ENCODE peak calls at places on chromosomes 1 and 21, in five cellular contexts. D is adrenal gland, S is heart left ventricle, L is ovary, M is spleen. T is an unnamed sample.
A peak's percentile ranks its signal among the peaks of the same experiment; 100 is the strongest.

GRCh38 chr1:8427493-8427892 is 109.6 kb downstream of the SLC45A1 start:
- DNase-seq in D (no peak), S (no peak), L (no peak), M (no peak), T (peak; percentile 38)

GRCh38 chr1:168386949-168387586 is 106.4 kb downstream of the TBX19 start:
- DNase-seq in D (peak; percentile 27), M (peak; percentile 85), L (peak; percentile 61), S (no peak), T (no peak)

GRCh38 chr1:53621144-53621543 is 117.8 kb downstream of the GLIS1 start:
- DNase-seq in L (no peak), S (no peak), D (peak; percentile 9), M (peak; percentile 58), T (no peak)

GRCh38 chr1:182802006-182802798 is 12.6 kb downstream of the NPL start:
- DNase-seq in S (no peak), L (no peak), D (no peak), M (no peak), T (no peak)

GRCh38 chr1:43760745-43761343 is 53.5 kb downstream of the ST3GAL3 start:
- DNase-seq in M (no peak), L (no peak), D (no peak), S (no peak), T (peak; percentile 16)

GRCh38 chr1:119617751-119618691 is 30.0 kb downstream of the ZNF697 start:
- DNase-seq in M (no peak), S (peak; percentile 42), L (peak; percentile 88), D (peak; percentile 79), T (peak; percentile 4)

GRCh38 chr1:156804572-156805243 is 11.9 kb downstream of the SH2D2A start:
- DNase-seq in L (no peak), S (no peak), M (no peak), D (no peak), T (no peak)

GRCh38 chr21:23686737-23687136 is 1920.5 kb downstream of the MRPL39 start:
- DNase-seq in S (no peak), L (no peak), D (no peak), M (no peak), T (no peak)

GRCh38 chr1:66349277-66349676 is 184.7 kb upstream of the SGIP1 start:
- DNase-seq in M (no peak), L (no peak), D (no peak), S (no peak), T (no peak)

GRCh38 chr1:224082146-224082545 is 31.8 kb upstream of the FBXO28 start:
- DNase-seq in D (no peak), L (no peak), S (no peak), M (no peak), T (no peak)

GRCh38 chr1:10693497-10694273 is 102.8 kb downstream of the CASZ1 start:
- DNase-seq in D (peak; percentile 49), M (peak; percentile 89), S (no peak), L (peak; percentile 61), T (peak; percentile 71)

GRCh38 chr1:20195464-20195780 is 9.1 kb upstream of the PLA2G2C start:
- DNase-seq in L (no peak), S (no peak), D (no peak), M (no peak), T (no peak)

GRCh38 chr1:110134050-110134595 is 16.2 kb upstream of the SLC6A17 start:
- DNase-seq in S (no peak), M (no peak), L (no peak), D (no peak), T (no peak)

GRCh38 chr1:76998582-76999189 is 131.4 kb downstream of the ST6GALNAC5 start:
- DNase-seq in D (no peak), L (no peak), M (no peak), S (no peak), T (no peak)

GRCh38 chr1:201475121-201475520 is 6.1 kb upstream of the PHLDA3 start:
- DNase-seq in L (no peak), S (no peak), D (no peak), M (no peak), T (no peak)

GRCh38 chr1:165508291-165508690 is 35.5 kb upstream of the LRRC52 start:
- DNase-seq in L (no peak), M (no peak), S (no peak), D (no peak), T (no peak)

GRCh38 chr1:5949074-5949760 is 43.0 kb downstream of the NPHP4 start:
- DNase-seq in D (no peak), S (no peak), M (no peak), L (no peak), T (no peak)

GRCh38 chr1:116504308-116505156 is 66.3 kb downstream of the CD58 start:
- DNase-seq in L (no peak), S (peak; percentile 80), D (peak; percentile 67), M (peak; percentile 94), T (peak; percentile 98)

GRCh38 chr1:197774691-197775281 is 494 bp downstream of the DENND1B start:
- DNase-seq in D (peak; percentile 48), S (peak; percentile 63), L (peak; percentile 73), M (peak; percentile 93), T (peak; percentile 80)

GRCh38 chr1:36107394-36107793 is 17.6 kb downstream of the COL8A2 start:
- DNase-seq in D (no peak), M (no peak), L (no peak), S (no peak), T (no peak)

GRCh38 chr1:224067621-224068457 is 46.1 kb upstream of the FBXO28 start:
- DNase-seq in M (no peak), S (no peak), L (no peak), D (no peak), T (peak; percentile 33)

GRCh38 chr1:37549341-37549740 is 4.8 kb downstream of the SNIP1 start:
- DNase-seq in S (no peak), M (no peak), L (no peak), D (no peak), T (no peak)

GRCh38 chr21:45655071-45655470 is 11.5 kb downstream of the PCBP3 start:
- DNase-seq in M (no peak), L (no peak), D (no peak), S (no peak), T (no peak)

GRCh38 chr1:231603598-231604275 is 22.9 kb upstream of the DISC1 start:
- DNase-seq in L (no peak), D (peak; percentile 51), S (no peak), M (no peak), T (peak; percentile 74)

GRCh38 chr1:17027403-17027802 is 15.7 kb upstream of the ATP13A2 start:
- DNase-seq in S (no peak), L (no peak), M (no peak), D (no peak), T (no peak)

GRCh38 chr1:226519741-226520598 is 28.6 kb upstream of the STUM start:
- DNase-seq in M (no peak), L (no peak), D (no peak), S (peak; percentile 46), T (no peak)

GRCh38 chr1:239810071-239810481 is 281.6 kb upstream of the FMN2 start:
- DNase-seq in M (no peak), S (no peak), L (no peak), D (no peak), T (no peak)

GRCh38 chr1:115543247-115543646 is 98.5 kb upstream of the VANGL1 start:
- DNase-seq in S (no peak), D (no peak), M (no peak), L (no peak), T (no peak)

DNA sequence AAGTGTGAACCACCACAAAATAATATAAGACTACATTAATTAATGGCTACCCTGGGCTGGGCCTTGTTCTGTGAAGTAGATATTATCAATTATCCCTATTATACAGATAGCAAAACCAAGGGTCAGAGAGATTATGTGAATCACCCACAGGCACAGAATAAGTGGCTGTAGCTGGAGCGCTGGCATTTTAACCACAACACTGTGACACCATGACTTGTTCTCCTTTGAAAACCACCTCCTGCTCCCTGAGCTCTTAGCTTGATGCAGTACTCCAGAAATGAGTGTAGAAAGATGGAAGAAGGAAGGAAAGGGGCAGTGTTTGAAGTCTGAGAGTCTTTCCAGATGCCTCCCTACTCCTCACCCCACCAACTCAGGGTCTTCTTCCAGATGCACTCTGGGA is 29.5 kb upstream of the JUN start:
- DNase-seq in M (no peak), L (no peak), D (no peak), S (no peak), T (no peak)
- TF ChIP-seq POLR2A in M (no peak), L (no peak), D (no peak), S (no peak), T (no peak)

GRCh38 chr1:155191904-155192303 is 15.8 kb downstream of the THBS3 start:
- DNase-seq in M (no peak), D (peak; percentile 38), L (no peak), S (peak; percentile 19), T (no peak)

GRCh38 chr1:155192346-155193274 is 15.1 kb downstream of the THBS3 start:
- DNase-seq in D (no peak), L (no peak), S (peak; percentile 7), M (no peak), T (peak; percentile 80)

GRCh38 chr1:155196103-155196892 is 11.4 kb downstream of the THBS3 start:
- DNase-seq in L (peak; percentile 63), M (no peak), S (peak; percentile 19), D (no peak), T (no peak)

GRCh38 chr1:155195201-155196102 is 12.2 kb downstream of the THBS3 start:
- DNase-seq in D (peak; percentile 44), S (peak; percentile 4), L (no peak), M (no peak), T (no peak)

GRCh38 chr1:155193275-155193990 is 14.3 kb downstream of the THBS3 start:
- DNase-seq in M (peak; percentile 95), D (peak; percentile 89), L (peak; percentile 95), S (peak; percentile 85), T (peak; percentile 91)
- TF ChIP-seq POLR2A in M (no peak), D (peak; percentile 52), L (peak; percentile 77), S (peak; percentile 43), T (peak; percentile 72)

DNA sequence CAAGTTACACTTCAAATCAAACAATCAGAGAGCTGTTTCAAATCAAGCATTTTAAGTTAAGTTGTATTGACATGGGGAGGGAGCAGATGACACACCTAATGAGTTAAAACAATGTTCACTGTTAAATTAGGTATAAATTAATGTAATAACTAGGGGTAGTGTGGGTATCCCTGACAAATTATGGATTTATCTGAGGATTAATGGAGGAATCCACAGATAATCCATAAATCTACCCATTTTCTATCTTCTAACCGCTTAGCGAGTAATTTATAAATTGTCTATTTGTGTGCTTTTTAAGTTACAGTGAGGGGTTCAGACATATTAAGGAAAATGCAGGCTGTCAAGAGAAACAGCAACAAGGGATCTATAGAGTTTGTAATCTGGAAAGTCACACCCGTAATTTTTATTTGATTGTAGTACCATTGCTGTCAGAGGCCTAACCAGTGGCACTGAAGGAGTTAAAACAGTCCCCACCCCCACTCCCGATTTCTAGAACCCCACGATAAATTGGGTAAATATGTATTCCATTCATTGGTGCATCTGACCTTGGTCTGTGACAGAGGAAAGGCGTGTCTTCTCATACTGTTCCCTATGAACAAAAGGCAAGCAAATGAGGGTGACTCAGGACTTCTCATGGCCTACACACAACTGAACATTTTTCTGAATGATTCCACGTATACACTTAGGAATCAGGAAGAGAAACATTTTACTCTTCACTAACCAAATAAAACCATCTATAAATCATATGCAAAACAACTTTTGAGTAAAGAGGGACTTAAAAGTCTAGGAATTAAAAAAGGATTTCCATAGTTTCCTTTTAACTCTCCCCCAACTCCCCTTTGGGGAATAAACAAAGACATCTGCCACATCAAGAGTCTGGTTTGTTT is 7.4 kb downstream of the IRF2BP2 start:
- DNase-seq in L (no peak), D (peak; percentile 68), M (no peak), S (no peak), T (peak; percentile 84)
- TF ChIP-seq POLR2A in L (peak; percentile 11), D (peak; percentile 88), M (no peak), S (peak; percentile 75), T (peak; percentile 79)

GRCh38 chr1:94194079-94194478 is 43.3 kb downstream of the ARHGAP29 start:
- DNase-seq in D (no peak), M (no peak), S (no peak), L (no peak), T (no peak)

GRCh38 chr1:94191216-94191615 is 46.2 kb downstream of the ARHGAP29 start:
- DNase-seq in D (no peak), L (no peak), M (no peak), S (no peak), T (no peak)

GRCh38 chr1:94193128-94193527 is 44.3 kb downstream of the ARHGAP29 start:
- DNase-seq in M (no peak), L (no peak), S (no peak), D (no peak), T (no peak)
- TF ChIP-seq POLR2A in M (no peak), L (no peak), S (no peak), D (no peak), T (no peak)

T was measured in erythroblast.